ENCODE peak calls at places on chromosome 3, in four cellular contexts. One of them, this sample, is unnamed. For H3K36me3, the result is how much of the 10 kb centered on the place peaks cover.

GRCh38 chr3:169659096-169659521 is 4.4 kb downstream of the MECOM start:
- DNase-seq in K562: no peak
- DNase-seq in IMR-90: no peak
- DNase-seq in fibroblast of lung: no peak
- DNase-seq in this sample: peak

GRCh38 chr3:84963137-84963536 is 4.3 kb downstream of the CADM2 start:
- DNase-seq in IMR-90: no peak
- DNase-seq in fibroblast of lung: no peak
- DNase-seq in K562: no peak
- DNase-seq in this sample: peak

GRCh38 chr3:74599564-74599963 is 14.9 kb downstream of the CNTN3 start:
- DNase-seq in IMR-90: peak
- DNase-seq in K562: no peak
- DNase-seq in fibroblast of lung: no peak
- DNase-seq in this sample: no peak

GRCh38 chr3:131110087-131110486 is 83.4 kb downstream of the NEK11 start:
- DNase-seq in IMR-90: peak
- DNase-seq in fibroblast of lung: peak
- DNase-seq in K562: no peak
- DNase-seq in this sample: no peak

GRCh38 chr3:63864008-63864871 is 573 bp downstream of the ATXN7 start:
- DNase-seq in IMR-90: no peak
- DNase-seq in fibroblast of lung: no peak
- DNase-seq in K562: peak
- DNase-seq in this sample: no peak

GRCh38 chr3:89179355-89179997 is 72.1 kb downstream of the EPHA3 start:
- DNase-seq in IMR-90: no peak
- DNase-seq in fibroblast of lung: peak
- DNase-seq in K562: no peak
- DNase-seq in this sample: peak

GRCh38 chr3:120198305-120198878 is 86.6 kb downstream of the GPR156 start:
- DNase-seq in IMR-90: peak
- DNase-seq in K562: peak
- DNase-seq in fibroblast of lung: peak
- DNase-seq in this sample: no peak

GRCh38 chr3:152365766-152366593 is 97.3 kb downstream of the MBNL1 start:
- DNase-seq in IMR-90: peak
- DNase-seq in fibroblast of lung: peak
- DNase-seq in K562: no peak
- DNase-seq in this sample: no peak

GRCh38 chr3:58414538-58415197 is 19.0 kb downstream of the PDHB start:
- DNase-seq in K562: peak
- DNase-seq in IMR-90: peak
- DNase-seq in fibroblast of lung: peak
- DNase-seq in this sample: peak

GRCh38 chr3:67605377-67605776 is 49.0 kb downstream of the SUCLG2 start:
- DNase-seq in IMR-90: peak
- DNase-seq in K562: no peak
- DNase-seq in fibroblast of lung: peak
- DNase-seq in this sample: no peak

GRCh38 chr3:40304352-40304751 is 5.2 kb upstream of the EIF1B start:
- DNase-seq in IMR-90: no peak
- DNase-seq in K562: no peak
- DNase-seq in fibroblast of lung: no peak
- DNase-seq in this sample: no peak

GRCh38 chr3:129936757-129937156 is 37.8 kb upstream of the TRH start:
- DNase-seq in IMR-90: peak
- DNase-seq in K562: peak
- DNase-seq in fibroblast of lung: peak
- DNase-seq in this sample: peak

GRCh38 chr3:28758115-28758514 is 409.5 kb upstream of the AZI2 start:
- DNase-seq in K562: no peak
- DNase-seq in IMR-90: no peak
- DNase-seq in fibroblast of lung: no peak
- DNase-seq in this sample: no peak

GRCh38 chr3:33008282-33008681 is 56.8 kb downstream of the CCR4 start:
- DNase-seq in IMR-90: no peak
- DNase-seq in fibroblast of lung: no peak
- DNase-seq in K562: peak
- DNase-seq in this sample: no peak

GRCh38 chr3:179181993-179182551 is 33.9 kb downstream of the PIK3CA start:
- DNase-seq in IMR-90: peak
- DNase-seq in K562: no peak
- DNase-seq in fibroblast of lung: peak
- DNase-seq in this sample: no peak

GRCh38 chr3:30613135-30613825 is 6.9 kb downstream of the TGFBR2 start:
- DNase-seq in fibroblast of lung: no peak
- DNase-seq in K562: no peak
- DNase-seq in IMR-90: no peak
- DNase-seq in this sample: no peak

GRCh38 chr3:36709281-36709680 is 55.1 kb downstream of the DCLK3 start:
- DNase-seq in K562: no peak
- DNase-seq in IMR-90: no peak
- DNase-seq in fibroblast of lung: no peak
- DNase-seq in this sample: no peak

GRCh38 chr3:78604328-78604727 is 1163.5 kb downstream of the ROBO1 start:
- DNase-seq in K562: no peak
- DNase-seq in fibroblast of lung: peak
- DNase-seq in IMR-90: peak
- DNase-seq in this sample: peak

GRCh38 chr3:11592460-11593298 is 51.0 kb downstream of the VGLL4 start:
- DNase-seq in K562: no peak
- DNase-seq in fibroblast of lung: peak
- DNase-seq in IMR-90: peak
- DNase-seq in this sample: no peak

GRCh38 chr3:128872282-128872681 is 7.1 kb upstream of the ACAD9 start:
- DNase-seq in K562: no peak
- DNase-seq in fibroblast of lung: no peak
- DNase-seq in IMR-90: no peak
- DNase-seq in this sample: no peak

GRCh38 chr3:124201786-124202185 is 209.9 kb upstream of the ROPN1 start:
- DNase-seq in fibroblast of lung: no peak
- DNase-seq in K562: no peak
- DNase-seq in IMR-90: no peak
- DNase-seq in this sample: no peak

GRCh38 chr3:13711911-13712650 is 163.2 kb downstream of the FBLN2 start:
- DNase-seq in IMR-90: no peak
- DNase-seq in fibroblast of lung: no peak
- DNase-seq in K562: no peak
- DNase-seq in this sample: no peak

GRCh38 chr3:46065751-46066256 is 38.5 kb upstream of the XCR1 start:
- DNase-seq in K562: no peak
- DNase-seq in IMR-90: no peak
- DNase-seq in fibroblast of lung: no peak
- DNase-seq in this sample: no peak

GRCh38 chr3:113847664-113848461 is 9.3 kb downstream of the GRAMD1C start:
- DNase-seq in IMR-90: no peak
- DNase-seq in fibroblast of lung: no peak
- DNase-seq in K562: no peak
- DNase-seq in this sample: no peak

GRCh38 chr3:39935261-39935660 is 125.9 kb downstream of the MYRIP start:
- DNase-seq in IMR-90: no peak
- DNase-seq in fibroblast of lung: no peak
- DNase-seq in K562: no peak
- DNase-seq in this sample: no peak

GRCh38 chr3:149203758-149204157 is 17.9 kb downstream of the CP start:
- DNase-seq in IMR-90: no peak
- DNase-seq in fibroblast of lung: no peak
- DNase-seq in K562: no peak
- DNase-seq in this sample: no peak

GRCh38 chr3:193822492-193823220 is 229.6 kb downstream of the OPA1 start:
- DNase-seq in IMR-90: no peak
- DNase-seq in K562: no peak
- DNase-seq in fibroblast of lung: peak
- DNase-seq in this sample: no peak

GRCh38 chr3:13867727-13868126 is 12.1 kb downstream of the WNT7A start:
- DNase-seq in K562: no peak
- DNase-seq in fibroblast of lung: no peak
- DNase-seq in IMR-90: no peak
- DNase-seq in this sample: no peak

GRCh38 chr3:19046440-19046839 is 101.9 kb upstream of the KCNH8 start:
- DNase-seq in IMR-90: no peak
- DNase-seq in K562: no peak
- DNase-seq in fibroblast of lung: no peak
- DNase-seq in this sample: no peak
- TF ChIP-seq CTCF in IMR-90: no peak
- TF ChIP-seq CTCF in K562: no peak
- TF ChIP-seq CTCF in fibroblast of lung: no peak
- TF ChIP-seq CTCF in this sample: peak

GRCh38 chr3:97949743-97950142 is 22.5 kb downstream of the RIOX2 start:
- DNase-seq in fibroblast of lung: no peak
- DNase-seq in K562: no peak
- DNase-seq in IMR-90: no peak
- DNase-seq in this sample: no peak

GRCh38 chr3:97950360-97950759 is 21.9 kb downstream of the RIOX2 start:
- DNase-seq in K562: no peak
- DNase-seq in IMR-90: no peak
- DNase-seq in fibroblast of lung: no peak
- DNase-seq in this sample: no peak

GRCh38 chr3:97952872-97953271 is 19.4 kb downstream of the RIOX2 start:
- DNase-seq in IMR-90: no peak
- DNase-seq in K562: no peak
- DNase-seq in fibroblast of lung: no peak
- DNase-seq in this sample: no peak

GRCh38 chr3:97954193-97954827 is 17.9 kb downstream of the RIOX2 start:
- DNase-seq in IMR-90: no peak
- DNase-seq in fibroblast of lung: no peak
- DNase-seq in K562: no peak
- DNase-seq in this sample: no peak

DNA sequence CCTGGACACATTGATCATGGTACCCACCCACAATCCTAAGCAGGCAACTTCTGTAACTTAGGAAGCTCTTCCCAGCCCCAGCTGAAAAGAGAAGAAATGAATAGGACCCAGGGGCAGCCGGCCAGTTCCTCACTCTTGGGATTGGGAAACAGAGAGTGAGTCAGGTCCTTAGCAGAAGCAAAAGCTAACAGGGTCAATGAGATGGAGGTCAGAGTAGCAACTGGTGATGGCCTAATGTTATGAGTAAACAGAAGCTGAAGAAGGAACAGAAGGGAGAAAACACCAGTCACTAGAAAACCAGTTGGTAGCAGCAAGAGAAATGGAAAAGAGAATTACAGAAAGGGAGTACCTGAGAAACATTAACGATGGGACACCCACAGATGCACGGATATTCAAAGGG is 20.0 kb downstream of the RIOX2 start:
- DNase-seq in IMR-90: peak
- DNase-seq in fibroblast of lung: no peak
- DNase-seq in K562: no peak
- DNase-seq in this sample: no peak
- H3K36me3 ChIP-seq in IMR-90: under half
- H3K36me3 ChIP-seq in fibroblast of lung: under half
- H3K36me3 ChIP-seq in K562: half or more
- H3K36me3 ChIP-seq in this sample: under half

GRCh38 chr3:126528419-126528799 is 4.5 kb downstream of the CHST13 start:
- DNase-seq in IMR-90: no peak
- DNase-seq in K562: no peak
- DNase-seq in fibroblast of lung: no peak
- DNase-seq in this sample: no peak

GRCh38 chr3:126528800-126529541 is 5.0 kb downstream of the CHST13 start:
- DNase-seq in IMR-90: no peak
- DNase-seq in fibroblast of lung: no peak
- DNase-seq in K562: no peak
- DNase-seq in this sample: no peak

GRCh38 chr3:126529585-126530170 is 5.7 kb downstream of the CHST13 start:
- DNase-seq in K562: no peak
- DNase-seq in fibroblast of lung: no peak
- DNase-seq in IMR-90: no peak
- DNase-seq in this sample: no peak

GRCh38 chr3:126530171-126531050 is 6.5 kb downstream of the CHST13 start:
- DNase-seq in fibroblast of lung: no peak
- DNase-seq in IMR-90: no peak
- DNase-seq in K562: no peak
- DNase-seq in this sample: no peak

DNA sequence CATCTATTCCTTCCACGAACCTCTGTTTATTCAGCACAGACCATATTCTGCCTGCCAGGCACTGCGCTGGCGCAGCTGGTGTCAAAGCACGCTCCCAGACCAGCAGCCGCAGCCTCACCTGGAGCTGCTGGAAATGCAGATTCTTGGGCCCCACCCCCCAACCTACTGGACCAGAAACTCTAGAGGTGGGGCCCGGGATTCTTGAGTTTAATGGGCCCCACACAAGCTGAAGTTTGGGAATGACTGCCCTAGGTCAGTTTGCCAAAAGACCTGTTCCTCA is 7.0 kb downstream of the CHST13 start:
- DNase-seq in IMR-90: no peak
- DNase-seq in K562: no peak
- DNase-seq in fibroblast of lung: no peak
- DNase-seq in this sample: no peak
- H3K9ac ChIP-seq in IMR-90: no peak
- H3K9ac ChIP-seq in K562: no peak
- H3K9ac ChIP-seq in fibroblast of lung: no peak
- H3K9ac ChIP-seq in this sample: no peak

GRCh38 chr3:54434761-54435160 is 312.4 kb downstream of the CACNA2D3 start:
- DNase-seq in fibroblast of lung: no peak
- DNase-seq in IMR-90: no peak
- DNase-seq in K562: no peak
- DNase-seq in this sample: no peak

GRCh38 chr3:54432975-54433374 is 310.6 kb downstream of the CACNA2D3 start:
- DNase-seq in IMR-90: no peak
- DNase-seq in K562: no peak
- DNase-seq in fibroblast of lung: no peak
- DNase-seq in this sample: no peak

GRCh38 chr3:54427951-54428871 is 305.9 kb downstream of the CACNA2D3 start:
- DNase-seq in K562: peak
- DNase-seq in IMR-90: peak
- DNase-seq in fibroblast of lung: peak
- DNase-seq in this sample: peak

GRCh38 chr3:54433846-54434245 is 311.5 kb downstream of the CACNA2D3 start:
- DNase-seq in fibroblast of lung: no peak
- DNase-seq in IMR-90: no peak
- DNase-seq in K562: peak
- DNase-seq in this sample: peak
- TF ChIP-seq CTCF in fibroblast of lung: no peak
- TF ChIP-seq CTCF in IMR-90: no peak
- TF ChIP-seq CTCF in K562: peak
- TF ChIP-seq CTCF in this sample: peak

DNA sequence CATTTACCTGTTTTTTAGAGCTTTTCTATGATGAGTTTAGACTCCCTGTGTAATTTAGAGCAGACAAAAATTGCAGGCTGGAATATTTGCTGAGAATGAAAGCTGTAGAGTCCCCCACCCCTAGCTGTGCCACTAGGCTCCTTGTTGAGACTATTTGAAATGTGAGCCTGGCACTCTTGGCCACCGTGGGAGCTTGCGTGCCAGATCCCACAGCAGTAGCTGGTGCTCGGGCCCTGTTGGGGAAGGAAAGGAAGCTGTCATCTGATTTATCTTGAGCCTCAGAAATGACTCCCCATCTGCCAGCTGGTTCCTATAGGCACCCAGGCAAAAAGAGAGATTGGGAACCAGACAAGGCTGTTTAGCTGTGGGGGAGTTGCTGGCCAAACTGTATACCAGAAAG is 23.4 kb upstream of the CLEC3B start:
- DNase-seq in IMR-90: no peak
- DNase-seq in fibroblast of lung: no peak
- DNase-seq in K562: no peak
- DNase-seq in this sample: no peak
- H3K36me3 ChIP-seq in IMR-90: under half
- H3K36me3 ChIP-seq in fibroblast of lung: under half
- H3K36me3 ChIP-seq in K562: half or more
- H3K36me3 ChIP-seq in this sample: under half

This sample was measured in neural progenitor cell.